ENCODE peak calls at places on chromosomes 3 and 15, in seven cellular contexts. E is RPMI8226, J is GM13977, S is EH, M is kidney epithelial cell, D is NT2/D1, T is GM12865. U is an unnamed sample.

GRCh38 chr3:141840737-141841544 is 35.5 kb upstream of the ATP1B3 start:
- DNase-seq in E (no peak), J (no peak), S (peak; percentile 52), M (no peak), D (no peak), T (no peak), U (no peak)

GRCh38 chr15:22949074-22949547 is 31.1 kb downstream of the CYFIP1 start:
- DNase-seq in E (no peak), J (peak; percentile 63), S (peak; percentile 70), M (peak; percentile 38), D (no peak), T (peak; percentile 55), U (peak; percentile 90)

GRCh38 chr15:101491739-101492640 is 2.5 kb upstream of the PCSK6 start:
- DNase-seq in E (no peak), J (no peak), S (no peak), M (no peak), D (no peak), T (no peak), U (no peak)

GRCh38 chr15:63593705-63594671 is 3.2 kb upstream of the FBXL22 start:
- DNase-seq in E (no peak), J (no peak), S (no peak), M (no peak), D (no peak), T (no peak), U (no peak)

GRCh38 chr3:195401959-195402358 is 40.9 kb downstream of the ACAP2 start:
- DNase-seq in E (no peak), J (no peak), S (no peak), M (no peak), D (no peak), T (no peak), U (no peak)

GRCh38 chr3:119497824-119498187 is 541 bp upstream of the TIMMDC1 start:
- DNase-seq in E (peak; percentile 17), J (no peak), S (peak; percentile 28), M (no peak), D (peak; percentile 3), T (peak; percentile 18), U (peak; percentile 35)

GRCh38 chr3:8540456-8540855 is 38.8 kb downstream of the LMCD1 start:
- DNase-seq in E (no peak), J (no peak), S (no peak), M (no peak), D (no peak), T (no peak), U (no peak)

GRCh38 chr15:85289677-85290365 is 90.6 kb upstream of the AKAP13 start:
- DNase-seq in E (peak; percentile 75), J (peak; percentile 52), S (peak; percentile 60), M (no peak), D (no peak), T (peak; percentile 35), U (peak; percentile 52)

GRCh38 chr3:116322761-116323160 is 122.5 kb downstream of the LSAMP start:
- DNase-seq in E (no peak), J (no peak), S (no peak), M (no peak), D (no peak), T (no peak), U (no peak)

GRCh38 chr3:32619395-32619794 is 48.7 kb upstream of the DYNC1LI1 start:
- DNase-seq in E (no peak), J (no peak), S (no peak), M (no peak), D (no peak), T (no peak), U (no peak)

GRCh38 chr3:87900061-87900460 is 158.7 kb downstream of the CGGBP1 start:
- DNase-seq in E (peak; percentile 3), J (no peak), S (peak; percentile 5), M (no peak), D (no peak), T (no peak), U (peak; percentile 8)

GRCh38 chr3:154089416-154090115 is 31.6 kb upstream of the ARHGEF26 start:
- DNase-seq in E (no peak), J (no peak), S (no peak), M (no peak), D (no peak), T (no peak), U (no peak)

GRCh38 chr15:36932070-36932469 is 168.3 kb downstream of the MEIS2 start:
- DNase-seq in E (no peak), J (no peak), S (no peak), M (no peak), D (no peak), T (no peak), U (no peak)

GRCh38 chr15:96356494-96357455 is 26.3 kb downstream of the NR2F2 start:
- DNase-seq in E (peak; percentile 78), J (peak; percentile 85), S (peak; percentile 81), M (no peak), D (no peak), T (peak; percentile 79), U (peak; percentile 93)

GRCh38 chr3:26078539-26078938 is 288.6 kb downstream of the OXSM start:
- DNase-seq in E (no peak), J (no peak), S (no peak), M (no peak), D (no peak), T (no peak), U (no peak)

GRCh38 chr3:120683213-120683612 is 1.2 kb upstream of the HGD start:
- DNase-seq in E (no peak), J (no peak), S (no peak), M (no peak), D (no peak), T (no peak), U (no peak)

GRCh38 chr3:54134155-54134554 is 11.8 kb downstream of the CACNA2D3 start:
- DNase-seq in E (no peak), J (no peak), S (no peak), M (no peak), D (no peak), T (no peak), U (no peak)

GRCh38 chr3:46566040-46566631 is at the start of gene LRRC2:
- DNase-seq in E (no peak), J (no peak), S (peak; percentile 72), M (no peak), D (no peak), T (peak; percentile 19), U (no peak)

GRCh38 chr3:133283958-133284807 is 115.7 kb upstream of the BFSP2 start:
- DNase-seq in E (no peak), J (no peak), S (no peak), M (no peak), D (peak; percentile 66), T (no peak), U (no peak)

GRCh38 chr15:73608475-73608874 is 24.7 kb downstream of the NPTN start:
- DNase-seq in E (no peak), J (no peak), S (no peak), M (no peak), D (no peak), T (no peak), U (no peak)

GRCh38 chr15:69462030-69462492 is 9.4 kb downstream of the RPLP1 start:
- DNase-seq in E (no peak), J (no peak), S (no peak), M (no peak), D (no peak), T (no peak), U (no peak)

GRCh38 chr3:71083726-71084131 is 499.8 kb downstream of the FOXP1 start:
- DNase-seq in E (no peak), J (peak; percentile 21), S (no peak), M (no peak), D (no peak), T (peak; percentile 78), U (no peak)

GRCh38 chr3:119235151-119235550 is 5.5 kb downstream of the B4GALT4 start:
- DNase-seq in E (no peak), J (no peak), S (peak; percentile 85), M (no peak), D (no peak), T (no peak), U (no peak)

GRCh38 chr3:72447059-72447946 is 400.9 kb downstream of the SHQ1 start:
- DNase-seq in E (peak; percentile 93), J (peak; percentile 98), S (peak; percentile 88), M (peak; percentile 41), D (peak; percentile 70), T (peak; percentile 95), U (peak; percentile 88)

GRCh38 chr3:126087552-126088175 is 3.7 kb upstream of the SLC41A3 start:
- DNase-seq in E (no peak), J (no peak), S (no peak), M (no peak), D (no peak), T (no peak), U (no peak)

GRCh38 chr3:55296781-55297180 is 190.3 kb downstream of the WNT5A start:
- DNase-seq in E (no peak), J (no peak), S (peak; percentile 43), M (no peak), D (no peak), T (no peak), U (no peak)